ENCODE peak calls at places on chromosomes 4 and X, in six cellular contexts. G, E, Q, R, J and X are unnamed samples.

GRCh38 chr4:140300271-140300970 is 73.0 kb upstream of the SCOC start:
- DNase-seq in E (no peak), G (no peak), R (peak), J (peak), Q (no peak), X (no peak)

GRCh38 chr4:7365472-7366179 is 69.1 kb downstream of the PSAPL1 start:
- DNase-seq in E (no peak), Q (no peak), G (no peak), R (no peak), J (no peak), X (peak)

GRCh38 chr4:52850406-52851119 is 11.6 kb upstream of the RASL11B start:
- DNase-seq in J (no peak), R (no peak), E (no peak), Q (no peak), G (no peak), X (peak)

GRCh38 chrX:34140816-34141215 is 8.7 kb upstream of the FAM47A start:
- DNase-seq in G (no peak), R (no peak), Q (no peak), J (peak), E (no peak), X (no peak)

GRCh38 chr4:109294006-109294405 is 8.5 kb downstream of the COL25A1 start:
- DNase-seq in R (peak), J (peak), G (peak), Q (no peak), E (peak), X (peak)

GRCh38 chrX:153551135-153551534 is 33.7 kb downstream of the ATP2B3 start:
- DNase-seq in Q (no peak), G (no peak), R (no peak), E (no peak), J (peak), X (no peak)

GRCh38 chr4:77126844-77127614 is 30.0 kb upstream of the CCNG2 start:
- DNase-seq in R (no peak), E (no peak), Q (no peak), G (no peak), J (no peak), X (no peak)

GRCh38 chr4:158163941-158164665 is 8.7 kb downstream of the GASK1B start:
- DNase-seq in J (no peak), G (no peak), E (no peak), Q (no peak), R (no peak), X (no peak)

GRCh38 chr4:186081202-186081807 is 12.3 kb downstream of the TLR3 start:
- DNase-seq in J (no peak), Q (no peak), G (no peak), E (no peak), R (no peak), X (no peak)